ENCODE peak calls at places on chromosomes 11 and 22, in nine cellular contexts. P, R, G, U, K, Z, Y, N and T are unnamed samples.

GRCh38 chr11:115965754-115966504 is 461.7 kb upstream of the CADM1 start:
- DNase-seq in P (no peak), R (no peak), G (no peak), U (no peak), K (no peak), Z (no peak), Y (peak; percentile 44), N (peak; percentile 25), T (no peak)

GRCh38 chr11:67464411-67465189 is 4.5 kb downstream of the TMEM134 start:
- DNase-seq in P (peak; percentile 41), R (peak; percentile 89), G (peak; percentile 88), U (no peak), K (peak; percentile 89), Z (peak; percentile 97), Y (peak; percentile 94), N (peak; percentile 85), T (peak; percentile 97)

GRCh38 chr22:30720263-30720837 is 25.7 kb downstream of the OSBP2 start:
- DNase-seq in P (no peak), R (no peak), G (no peak), U (no peak), K (no peak), Z (no peak), Y (no peak), N (no peak), T (no peak)

GRCh38 chr22:31944700-31945477 is 554 bp downstream of the YWHAH start:
- DNase-seq in P (peak; percentile 62), R (peak; percentile 8), G (peak; percentile 64), U (peak; percentile 32), K (peak; percentile 71), Z (no peak), Y (peak; percentile 41), N (no peak), T (peak; percentile 63)

GRCh38 chr22:48313156-48313555 is 1514.5 kb downstream of the BRD1 start:
- DNase-seq in P (no peak), R (no peak), G (no peak), U (no peak), K (peak; percentile 39), Z (no peak), Y (no peak), N (no peak), T (no peak)

GRCh38 chr22:50061824-50062355 is 3.8 kb upstream of the TTLL8 start:
- DNase-seq in P (no peak), R (no peak), G (no peak), U (no peak), K (no peak), Z (no peak), Y (no peak), N (no peak), T (no peak)

GRCh38 chr22:42273855-42274451 is 3.5 kb upstream of the TCF20 start:
- DNase-seq in P (no peak), R (no peak), G (no peak), U (peak; percentile 88), K (no peak), Z (no peak), Y (peak; percentile 81), N (peak; percentile 54), T (peak; percentile 40)

GRCh38 chr11:125426818-125427528 is 69.1 kb downstream of the FEZ1 start:
- DNase-seq in P (no peak), R (no peak), G (no peak), U (peak; percentile 49), K (no peak), Z (no peak), Y (no peak), N (no peak), T (no peak)

GRCh38 chr11:19060629-19061028 is at the start of gene MRGPRX2:
- DNase-seq in P (no peak), R (no peak), G (no peak), U (no peak), K (no peak), Z (no peak), Y (no peak), N (no peak), T (no peak)

GRCh38 chr22:21025763-21026755 is 6.3 kb downstream of the SLC7A4 start:
- DNase-seq in P (no peak), R (no peak), G (no peak), U (no peak), K (no peak), Z (no peak), Y (no peak), N (no peak), T (no peak)

GRCh38 chr11:46551261-46551660 is 42.6 kb downstream of the AMBRA1 start:
- DNase-seq in P (no peak), R (no peak), G (no peak), U (no peak), K (no peak), Z (no peak), Y (no peak), N (no peak), T (no peak)

GRCh38 chr22:48900327-48900597 is 927.4 kb downstream of the BRD1 start:
- DNase-seq in P (no peak), R (no peak), G (no peak), U (no peak), K (no peak), Z (no peak), Y (no peak), N (no peak), T (no peak)

GRCh38 chr11:47001666-47002285 is 65.2 kb downstream of the CSTPP1 start:
- DNase-seq in P (no peak), R (no peak), G (no peak), U (no peak), K (no peak), Z (no peak), Y (peak; percentile 67), N (peak; percentile 96), T (no peak)

GRCh38 chr11:112537846-112538330 is 277.2 kb upstream of the PLET1 start:
- DNase-seq in P (no peak), R (no peak), G (no peak), U (no peak), K (no peak), Z (no peak), Y (no peak), N (peak; percentile 72), T (no peak)

GRCh38 chr11:110947100-110947499 is 234.9 kb upstream of the ARHGAP20 start:
- DNase-seq in P (no peak), R (no peak), G (no peak), U (no peak), K (no peak), Z (no peak), Y (peak; percentile 37), N (peak; percentile 12), T (no peak)

GRCh38 chr11:119832536-119832935 is 103.5 kb upstream of the NECTIN1 start:
- DNase-seq in P (peak; percentile 20), R (no peak), G (peak; percentile 13), U (peak; percentile 50), K (no peak), Z (no peak), Y (peak; percentile 59), N (no peak), T (peak; percentile 86)

GRCh38 chr11:43735931-43736330 is 55.4 kb downstream of the HSD17B12 start:
- DNase-seq in P (peak; percentile 63), R (no peak), G (no peak), U (no peak), K (no peak), Z (no peak), Y (no peak), N (peak; percentile 77), T (no peak)

GRCh38 chr11:35260342-35260985 is 121.5 kb downstream of the CD44 start:
- DNase-seq in P (peak; percentile 81), R (no peak), G (peak; percentile 5), U (no peak), K (no peak), Z (no peak), Y (no peak), N (no peak), T (no peak)

GRCh38 chr11:68334923-68335322 is 22.5 kb downstream of the LRP5 start:
- DNase-seq in P (no peak), R (no peak), G (no peak), U (no peak), K (no peak), Z (no peak), Y (no peak), N (no peak), T (no peak)

GRCh38 chr22:37309221-37310074 is 27.1 kb downstream of the CYTH4 start:
- DNase-seq in P (no peak), R (peak; percentile 60), G (no peak), U (peak; percentile 35), K (no peak), Z (no peak), Y (no peak), N (no peak), T (peak; percentile 80)

GRCh38 chr22:36925388-36926290 is 12.2 kb downstream of the CSF2RB start:
- DNase-seq in P (no peak), R (no peak), G (no peak), U (no peak), K (no peak), Z (no peak), Y (no peak), N (no peak), T (no peak)

GRCh38 chr22:36471341-36471821 is 10.1 kb downstream of the TXN2 start:
- DNase-seq in P (no peak), R (no peak), G (no peak), U (no peak), K (no peak), Z (no peak), Y (no peak), N (no peak), T (no peak)

GRCh38 chr22:46830001-46830715 is 67.7 kb downstream of the TBC1D22A start:
- DNase-seq in P (peak; percentile 73), R (no peak), G (peak; percentile 62), U (no peak), K (peak; percentile 37), Z (peak; percentile 91), Y (no peak), N (peak; percentile 85), T (no peak)
- H3K36me3 ChIP-seq in P (peaks cover 1% of the 10 kb centered on the region), R (no peaks in the 10 kb centered on the region), G (peaks cover 6% of the 10 kb centered on the region), U (no peaks in the 10 kb centered on the region), K (no peaks in the 10 kb centered on the region), Z (no peaks in the 10 kb centered on the region), Y (no peaks in the 10 kb centered on the region), N (no peaks in the 10 kb centered on the region), T (no peaks in the 10 kb centered on the region)

GRCh38 chr11:128701086-128701485 is 7.2 kb downstream of the FLI1 start:
- DNase-seq in P (peak; percentile 27), R (no peak), G (no peak), U (no peak), K (no peak), Z (no peak), Y (no peak), N (peak; percentile 43), T (no peak)
- H3K36me3 ChIP-seq in P (no peaks in the 10 kb centered on the region), R (no peaks in the 10 kb centered on the region), G (no peaks in the 10 kb centered on the region), U (no peaks in the 10 kb centered on the region), K (no peaks in the 10 kb centered on the region), Z (no peaks in the 10 kb centered on the region), Y (no peaks in the 10 kb centered on the region), N (no peaks in the 10 kb centered on the region), T (no peaks in the 10 kb centered on the region)

DNA sequence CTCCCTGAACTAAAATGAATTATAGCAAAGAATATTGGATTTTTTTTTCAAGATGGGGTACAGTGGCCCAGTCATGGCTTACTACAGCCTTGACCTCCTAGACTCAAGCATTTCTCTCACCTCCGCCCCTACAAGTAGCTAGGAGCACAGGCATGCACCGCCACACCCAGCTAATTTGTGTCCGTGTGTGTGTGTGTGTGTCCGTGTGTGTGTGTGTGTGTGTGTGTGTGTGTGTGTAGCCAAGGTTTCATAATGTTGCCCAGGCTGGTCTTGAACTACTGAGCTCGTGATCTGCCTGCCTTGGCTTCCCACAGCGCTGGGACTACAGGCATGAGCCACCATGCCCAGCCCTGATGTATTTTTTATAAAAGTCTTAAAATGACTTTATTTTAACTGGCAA is 12.6 kb downstream of the THYN1 start:
- DNase-seq in P (no peak), R (no peak), G (no peak), U (no peak), K (no peak), Z (no peak), Y (no peak), N (no peak), T (no peak)
- H3K36me3 ChIP-seq in P (peaks cover 84% of the 10 kb centered on the region), R (peaks cover 10% of the 10 kb centered on the region), G (peaks cover 88% of the 10 kb centered on the region), U (peaks cover 54% of the 10 kb centered on the region), K (peaks cover 8% of the 10 kb centered on the region), Z (peaks cover 100% of the 10 kb centered on the region), Y (peaks cover 3% of the 10 kb centered on the region), N (peaks cover 30% of the 10 kb centered on the region), T (no peaks in the 10 kb centered on the region)

GRCh38 chr11:3049430-3050243 is 7.6 kb downstream of the CARS1 start:
- DNase-seq in P (peak; percentile 96), R (no peak), G (peak; percentile 43), U (peak; percentile 88), K (no peak), Z (no peak), Y (no peak), N (peak; percentile 94), T (peak; percentile 78)
- H3K36me3 ChIP-seq in P (peaks cover 51% of the 10 kb centered on the region), R (no peaks in the 10 kb centered on the region), G (peaks cover 25% of the 10 kb centered on the region), U (peaks cover 45% of the 10 kb centered on the region), K (peaks cover 3% of the 10 kb centered on the region), Z (peaks cover 43% of the 10 kb centered on the region), Y (peaks cover 10% of the 10 kb centered on the region), N (peaks cover 15% of the 10 kb centered on the region), T (no peaks in the 10 kb centered on the region)